ENCODE peak calls at places on chromosomes 4 and X, in five cellular contexts. L is thoracic aorta, T is brain microvascular endothelial cell, C is upper lobe of right lung, R is psoas muscle. P is an unnamed sample.

GRCh38 chrX:111511477-111511876 is at the start of gene SERTM2:
- DNase-seq in L (no peak), T (no peak), C (no peak), R (no peak), P (no peak)

GRCh38 chr4:1402516-1403101 is 3.6 kb downstream of the NKX1-1 start:
- DNase-seq in T (no peak), R (peak; percentile 36), L (no peak), C (peak; percentile 42), P (no peak)

GRCh38 chr4:140343303-140343702 is 30.1 kb upstream of the SCOC start:
- DNase-seq in L (no peak), R (no peak), T (no peak), C (peak; percentile 83), P (no peak)

GRCh38 chr4:94536649-94537464 is 85.1 kb downstream of the PDLIM5 start:
- DNase-seq in C (no peak), L (no peak), T (no peak), R (no peak), P (no peak)

GRCh38 chrX:55011294-55011693 is 11.1 kb downstream of the APEX2 start:
- DNase-seq in T (no peak), L (no peak), C (no peak), R (no peak), P (no peak)

GRCh38 chr4:140188975-140189374 is 35.0 kb upstream of the MAML3 start:
- DNase-seq in C (peak; percentile 65), L (no peak), R (peak; percentile 53), T (peak; percentile 55), P (no peak)

GRCh38 chr4:158722291-158722916 is 792 bp downstream of the PPID start:
- DNase-seq in C (no peak), L (no peak), R (no peak), T (peak; percentile 33), P (no peak)

GRCh38 chrX:37010496-37010895 is 2.3 kb downstream of the FAM47C start:
- DNase-seq in R (no peak), L (no peak), C (no peak), T (no peak), P (no peak)

GRCh38 chrX:111411591-111412371 is at the start of gene DCX:
- DNase-seq in T (no peak), C (no peak), R (no peak), L (no peak), P (no peak)

GRCh38 chrX:15600071-15600470 is 689 bp downstream of the ACE2 start:
- DNase-seq in R (no peak), C (no peak), T (no peak), L (no peak), P (no peak)

GRCh38 chr4:11769425-11769824 is 340.7 kb upstream of the HS3ST1 start:
- DNase-seq in R (no peak), T (peak; percentile 1), L (no peak), C (no peak), P (no peak)

GRCh38 chr4:176575141-176575731 is 217.5 kb downstream of the VEGFC start:
- DNase-seq in L (no peak), R (no peak), T (no peak), C (no peak), P (no peak)

GRCh38 chr4:81304871-81305270 is 89.8 kb upstream of the PRKG2 start:
- DNase-seq in R (no peak), L (no peak), C (no peak), T (no peak), P (no peak)

GRCh38 chrX:149992918-149993317 is 54.6 kb upstream of the EOLA2 start:
- DNase-seq in T (no peak), R (no peak), C (no peak), L (no peak), P (no peak)

GRCh38 chrX:45157647-45158046 is 43.0 kb downstream of the DIPK2B start:
- DNase-seq in C (no peak), R (no peak), L (no peak), T (no peak), P (no peak)

GRCh38 chrX:118497180-118497814 is 1.7 kb downstream of the DOCK11 start:
- DNase-seq in L (no peak), R (no peak), T (no peak), C (no peak), P (no peak)

GRCh38 chr4:156190606-156191005 is 236.9 kb upstream of the CTSO start:
- DNase-seq in T (peak; percentile 73), L (no peak), R (no peak), C (no peak), P (peak; percentile 44)

GRCh38 chrX:87578978-87579377 is 61.4 kb downstream of the KLHL4 start:
- DNase-seq in L (no peak), R (no peak), C (no peak), T (no peak), P (no peak)

GRCh38 chr4:15385928-15386327 is 41.9 kb upstream of the C1QTNF7 start:
- DNase-seq in T (no peak), L (peak; percentile 11), C (no peak), R (peak; percentile 70), P (no peak)

GRCh38 chrX:47200385-47201150 is 6.9 kb downstream of the UBA1 start:
- DNase-seq in C (no peak), L (no peak), T (peak; percentile 21), R (peak; percentile 75), P (peak; percentile 70)

GRCh38 chr4:74527049-74527448 is 82.1 kb downstream of the AREG start:
- DNase-seq in R (no peak), T (no peak), L (no peak), C (no peak), P (no peak)

GRCh38 chr4:70996014-70996353 is 2.5 kb downstream of the DCK start:
- DNase-seq in R (no peak), L (no peak), C (no peak), T (no peak), P (no peak)

GRCh38 chr4:3304831-3305609 is 12.2 kb downstream of the RGS12 start:
- DNase-seq in R (no peak), T (no peak), C (peak; percentile 56), L (no peak), P (no peak)

GRCh38 chr4:118826723-118827444 is 9.0 kb downstream of the SEC24D start:
- DNase-seq in L (no peak), R (no peak), C (no peak), T (no peak), P (no peak)

GRCh38 chr4:118921736-118922135 is 33.1 kb downstream of the SYNPO2 start:
- DNase-seq in R (no peak), T (no peak), C (no peak), L (no peak), P (no peak)

GRCh38 chr4:86108152-86108551 is 251.7 kb downstream of the MAPK10 start:
- DNase-seq in R (no peak), L (no peak), C (no peak), T (peak; percentile 20), P (no peak)

GRCh38 chr4:25590171-25590570 is 65.5 kb upstream of the SLC34A2 start:
- DNase-seq in C (no peak), T (no peak), R (no peak), L (no peak), P (no peak)

GRCh38 chrX:135892781-135893180 is 463 bp downstream of the CT45A10 start:
- DNase-seq in L (no peak), R (no peak), T (no peak), C (no peak), P (no peak)

GRCh38 chrX:46444011-46444410 is 101.2 kb downstream of the ZNF674 start:
- DNase-seq in C (no peak), T (peak; percentile 69), L (no peak), R (no peak), P (peak; percentile 55)

GRCh38 chrX:30835373-30835772 is 53.7 kb downstream of the TAB3 start:
- DNase-seq in R (no peak), L (no peak), T (no peak), C (no peak), P (no peak)

GRCh38 chrX:72128881-72129280 is 2.8 kb downstream of the RTL5 start:
- DNase-seq in C (no peak), R (no peak), T (no peak), L (no peak), P (no peak)

GRCh38 chrX:56968980-56969379 is 26.4 kb downstream of the SPIN3 start:
- DNase-seq in L (no peak), R (no peak), C (no peak), T (no peak), P (no peak)

GRCh38 chr4:2289311-2289954 is 27.5 kb upstream of the MXD4 start:
- DNase-seq in C (peak; percentile 51), R (no peak), T (no peak), L (no peak), P (no peak)

GRCh38 chr4:120731561-120731960 is 191.0 kb downstream of the PRDM5 start:
- DNase-seq in L (no peak), C (no peak), R (no peak), T (no peak), P (no peak)

DNA sequence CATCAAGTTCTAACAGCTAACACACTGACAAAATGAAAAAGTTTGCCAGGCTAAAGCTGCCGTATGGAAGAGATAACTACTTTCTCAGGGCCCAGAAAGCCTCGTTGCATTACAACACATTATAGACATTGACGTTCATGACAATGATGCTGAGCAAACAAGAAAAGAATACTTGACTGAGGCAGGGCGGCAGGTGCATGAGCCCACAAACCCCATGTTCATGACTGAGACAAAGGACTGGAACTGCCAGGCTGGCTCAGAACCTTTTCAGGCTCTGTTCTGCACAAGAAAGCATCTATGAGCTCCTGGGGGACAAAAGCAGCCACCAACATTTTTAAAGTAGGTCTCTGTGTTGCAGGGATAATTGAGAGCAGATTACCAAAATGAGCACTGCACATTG is 13.6 kb downstream of the TLR6 start:
- DNase-seq in C (no peak), R (no peak), T (no peak), L (no peak), P (no peak)
- TF ChIP-seq CTCF in C (no peak), R (no peak), T (no peak), L (no peak), P (no peak)

DNA sequence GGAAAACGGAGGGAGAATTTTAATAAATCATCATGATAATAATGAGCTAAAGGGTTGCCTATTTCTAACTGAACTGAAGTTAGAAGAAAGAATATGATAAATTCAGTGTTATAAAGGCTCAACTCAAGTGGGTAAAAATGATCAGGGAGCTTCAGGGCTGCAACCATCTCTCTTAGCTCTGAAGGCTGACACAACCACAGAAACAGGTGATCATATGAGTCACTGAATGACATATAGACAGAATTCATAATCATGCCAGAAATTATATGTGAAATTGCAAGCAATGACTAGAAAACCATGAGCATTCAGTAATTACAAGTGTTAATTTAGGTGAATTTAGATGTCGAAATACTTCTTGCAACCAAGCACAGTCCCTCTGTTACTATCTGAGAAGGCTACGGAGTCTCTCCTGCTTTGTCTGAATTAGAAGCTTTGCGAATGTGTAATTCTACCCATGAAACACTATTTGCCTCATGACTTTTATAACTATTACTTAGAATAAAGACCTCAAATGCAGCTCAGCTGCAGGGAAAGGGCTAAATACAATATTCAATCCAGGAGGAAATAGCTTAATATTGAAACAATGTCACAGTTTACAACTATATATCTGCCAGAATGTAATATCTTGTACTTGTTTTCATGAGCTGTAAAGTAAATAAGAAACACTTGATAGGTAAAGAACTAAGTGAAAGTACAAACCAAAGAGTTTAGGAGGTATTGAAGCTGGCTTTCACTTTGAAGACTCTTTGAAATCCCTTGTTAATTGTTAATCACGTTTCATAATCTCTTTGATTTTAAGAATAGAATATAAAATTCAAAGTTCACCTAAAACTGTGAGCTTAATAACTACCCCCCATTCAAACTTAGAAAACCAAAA is 1972.6 kb downstream of the ARAP2 start:
- DNase-seq in C (no peak), R (no peak), L (no peak), T (no peak), P (no peak)
- H3K4me3 ChIP-seq in C (no peak overlapping the region), R (no peak overlapping the region), L (no peak overlapping the region), T (no peak overlapping the region), P (no peak overlapping the region)

GRCh38 chr4:183905593-183906485 is 732 bp downstream of the STOX2 start:
- DNase-seq in R (peak; percentile 65), C (peak; percentile 67), T (peak; percentile 11), L (no peak), P (no peak)
- H3K27me3 ChIP-seq in R (no peaks in the 10 kb centered on the region), C (no peaks in the 10 kb centered on the region), T (peaks cover 20% of the 10 kb centered on the region), L (no peaks in the 10 kb centered on the region), P (peaks cover 21% of the 10 kb centered on the region)

GRCh38 chr4:133137571-133137970 is 11.5 kb upstream of the PCDH10 start:
- DNase-seq in L (no peak), R (no peak), T (no peak), C (no peak), P (no peak)
- TF ChIP-seq CTCF in L (no peak), R (no peak), T (no peak), C (no peak), P (no peak)

P was measured in BJ.